ENCODE peak calls at places on chromosomes 7 and 10, in ten cellular contexts. J is ELR; S is stimulated activated naive CD8-positive, alpha-beta T cell treated with anti-CD3 and anti-CD28 coated beads, Interleukin-15, amount 100 ng/mL, for 72 hours; M is globus pallidus; Q is hippocampal formation; V is SW480; U is HFFc6; C is naive thymus-derived CD8-positive, alpha-beta T cell; X is GM12865; B is T follicular helper cell. K is an unnamed sample.

GRCh38 chr7:75740846-75741497 is 2.2 kb upstream of the HIP1 start:
- DNase-seq in J (no peak), S (no peak), M (peak; percentile 40), Q (no peak), V (no peak), U (no peak), C (no peak), X (peak; percentile 81), B (no peak), K (no peak)

GRCh38 chr7:128890306-128891109 is 20.0 kb downstream of the KCP start:
- DNase-seq in J (no peak), S (no peak), M (no peak), Q (no peak), V (peak; percentile 40), U (no peak), C (no peak), X (no peak), B (no peak), K (no peak)

GRCh38 chr10:91665842-91666241 is 33.0 kb upstream of the PPP1R3C start:
- DNase-seq in J (peak; percentile 75), S (no peak), M (no peak), Q (no peak), V (no peak), U (peak; percentile 66), C (no peak), X (no peak), B (no peak), K (peak; percentile 34)

GRCh38 chr10:79173582-79174262 is 105.0 kb downstream of the ZMIZ1 start:
- DNase-seq in J (no peak), S (no peak), M (no peak), Q (no peak), V (no peak), U (no peak), C (no peak), X (no peak), B (no peak), K (no peak)

GRCh38 chr7:149714081-149714909 is 59.1 kb downstream of the ZNF467 start:
- DNase-seq in J (peak; percentile 86), S (peak; percentile 87), M (peak; percentile 84), Q (peak; percentile 84), V (no peak), U (peak; percentile 67), C (peak; percentile 98), X (peak; percentile 93), B (peak; percentile 90), K (peak; percentile 83)

GRCh38 chr10:69246581-69247312 is 26.6 kb downstream of the HKDC1 start:
- DNase-seq in J (no peak), S (no peak), M (no peak), Q (no peak), V (no peak), U (no peak), C (no peak), X (no peak), B (no peak), K (no peak)

GRCh38 chr10:43076876-43077420 is at the start of gene RET:
- DNase-seq in J (peak; percentile 20), S (no peak), M (no peak), Q (no peak), V (no peak), U (no peak), C (no peak), X (no peak), B (no peak), K (no peak)

GRCh38 chr10:89342219-89342966 is 14.6 kb downstream of the IFIT3 start:
- DNase-seq in J (peak; percentile 71), S (no peak), M (peak; percentile 97), Q (peak; percentile 97), V (no peak), U (peak; percentile 80), C (no peak), X (no peak), B (no peak), K (peak; percentile 87)

GRCh38 chr7:2166625-2167280 is 66.0 kb downstream of the MAD1L1 start:
- DNase-seq in J (no peak), S (no peak), M (peak; percentile 77), Q (peak; percentile 40), V (no peak), U (no peak), C (no peak), X (no peak), B (no peak), K (no peak)

GRCh38 chr10:17428616-17429097 is 25.7 kb downstream of the ST8SIA6 start:
- DNase-seq in J (no peak), S (peak; percentile 71), M (no peak), Q (no peak), V (peak; percentile 79), U (no peak), C (peak; percentile 43), X (peak; percentile 54), B (peak; percentile 68), K (no peak)

GRCh38 chr10:557792-558328 is 131.6 kb downstream of the DIP2C start:
- DNase-seq in J (peak; percentile 19), S (no peak), M (no peak), Q (no peak), V (no peak), U (peak; percentile 10), C (no peak), X (no peak), B (peak; percentile 38), K (peak; percentile 11)

GRCh38 chr10:97058521-97058920 is 127.2 kb downstream of the SLIT1 start:
- DNase-seq in J (no peak), S (no peak), M (no peak), Q (no peak), V (no peak), U (no peak), C (no peak), X (no peak), B (no peak), K (no peak)

GRCh38 chr7:50682079-50682478 is 100.6 kb downstream of the GRB10 start:
- DNase-seq in J (no peak), S (no peak), M (no peak), Q (no peak), V (no peak), U (no peak), C (no peak), X (no peak), B (no peak), K (no peak)

GRCh38 chr7:27677912-27678612 is 15.4 kb upstream of the HIBADH start:
- DNase-seq in J (peak; percentile 99), S (no peak), M (no peak), Q (no peak), V (peak; percentile 100), U (peak; percentile 96), C (no peak), X (no peak), B (no peak), K (peak; percentile 98)

GRCh38 chr7:50068850-50069551 is 24.0 kb downstream of the ZPBP start:
- DNase-seq in J (peak; percentile 8), S (peak; percentile 30), M (peak; percentile 26), Q (no peak), V (peak; percentile 39), U (peak; percentile 22), C (no peak), X (peak; percentile 44), B (no peak), K (peak; percentile 1)

GRCh38 chr7:109844362-109844761 is 1246.6 kb upstream of the LRRN3 start:
- DNase-seq in J (peak; percentile 46), S (no peak), M (no peak), Q (peak; percentile 10), V (peak; percentile 7), U (peak; percentile 22), C (no peak), X (peak; percentile 5), B (no peak), K (no peak)

GRCh38 chr10:84523509-84523908 is 195.1 kb downstream of the CCSER2 start:
- DNase-seq in J (no peak), S (no peak), M (no peak), Q (no peak), V (peak; percentile 62), U (no peak), C (no peak), X (no peak), B (no peak), K (no peak)